ENCODE peak calls at places on chromosome 12, in seven cellular contexts. K, E, X, L, Z, B and A are unnamed samples.

GRCh38 chr12:38124247-38125012 is 192.1 kb upstream of the ALG10B start:
- DNase-seq in B (no peak), K (no peak), L (no peak), E (no peak), X (no peak), Z (no peak), A (no peak)

GRCh38 chr12:102452605-102453004 is 27.8 kb downstream of the IGF1 start:
- DNase-seq in X (no peak), B (no peak), E (no peak), K (no peak), L (no peak), Z (no peak), A (no peak)

GRCh38 chr12:87142346-87142745 is 886.2 kb upstream of the MGAT4C start:
- DNase-seq in L (no peak), X (no peak), Z (no peak), B (no peak), E (no peak), K (no peak), A (no peak)

GRCh38 chr12:12095016-12095415 is 24.3 kb downstream of the BCL2L14 start:
- DNase-seq in E (no peak), L (no peak), K (peak), X (no peak), Z (no peak), B (no peak), A (no peak)

GRCh38 chr12:59403259-59403932 is 192.4 kb upstream of the SLC16A7 start:
- DNase-seq in E (no peak), Z (peak), X (peak), L (peak), K (peak), B (peak), A (no peak)

GRCh38 chr12:64193045-64193444 is 29.1 kb downstream of the KICS2 start:
- DNase-seq in X (no peak), K (no peak), Z (no peak), E (no peak), B (no peak), L (no peak), A (peak)

GRCh38 chr12:16189849-16190248 is 87.6 kb downstream of the SLC15A5 start:
- DNase-seq in K (peak), L (no peak), B (no peak), E (no peak), Z (no peak), X (peak), A (no peak)

GRCh38 chr12:5898874-5899273 is 46.2 kb downstream of the ANO2 start:
- DNase-seq in K (no peak), L (no peak), Z (no peak), X (no peak), E (no peak), B (no peak), A (no peak)

GRCh38 chr12:252634-253033 is 10.0 kb downstream of the SLC6A13 start:
- DNase-seq in B (no peak), X (no peak), L (no peak), Z (no peak), E (no peak), K (no peak), A (no peak)

GRCh38 chr12:86712425-86712843 is 456.2 kb upstream of the MGAT4C start:
- DNase-seq in X (peak), E (no peak), K (peak), B (no peak), L (no peak), Z (no peak), A (no peak)

GRCh38 chr12:47715877-47716548 is 9.3 kb downstream of the ENDOU start:
- DNase-seq in K (no peak), Z (peak), L (no peak), E (no peak), X (no peak), B (no peak), A (no peak)

GRCh38 chr12:105025890-105026289 is 39.8 kb downstream of the NOPCHAP1 start:
- DNase-seq in L (no peak), K (peak), Z (no peak), X (peak), E (no peak), B (no peak), A (no peak)

GRCh38 chr12:11663128-11663527 is 13.7 kb downstream of the ETV6 start:
- DNase-seq in X (no peak), Z (no peak), B (peak), K (no peak), L (no peak), E (no peak), A (no peak)

GRCh38 chr12:1644523-1645438 is 15.8 kb downstream of the WNT5B start:
- DNase-seq in K (peak), Z (no peak), L (no peak), B (peak), E (no peak), X (peak), A (no peak)

GRCh38 chr12:9721394-9722092 is 11.4 kb downstream of the CLECL1 start:
- DNase-seq in Z (no peak), L (no peak), B (no peak), X (no peak), K (peak), E (peak), A (no peak)

GRCh38 chr12:109592905-109593272 is 19.3 kb downstream of the MVK start:
- DNase-seq in X (no peak), Z (no peak), K (no peak), L (no peak), E (no peak), B (no peak), A (no peak)

GRCh38 chr12:9086087-9086486 is 29.6 kb downstream of the A2M start:
- DNase-seq in K (no peak), X (no peak), L (no peak), B (no peak), Z (no peak), E (no peak), A (no peak)

GRCh38 chr12:12645485-12645884 is 33.8 kb downstream of the CREBL2 start:
- DNase-seq in K (peak), Z (no peak), E (no peak), L (peak), X (no peak), B (no peak), A (peak)

GRCh38 chr12:109459247-109459646 is 17.9 kb downstream of the KCTD10 start:
- DNase-seq in K (peak), L (no peak), Z (no peak), E (no peak), B (no peak), X (no peak), A (no peak)

GRCh38 chr12:72673853-72674252 is 401.7 kb downstream of the TRHDE start:
- DNase-seq in X (no peak), E (peak), K (no peak), B (no peak), Z (no peak), L (no peak), A (peak)

GRCh38 chr12:3231399-3231876 is 154.3 kb downstream of the TSPAN9 start:
- DNase-seq in E (no peak), B (peak), X (no peak), Z (no peak), L (no peak), K (no peak), A (no peak)

GRCh38 chr12:96121271-96121711 is 72.9 kb upstream of the ELK3 start:
- DNase-seq in K (peak), B (no peak), L (no peak), X (no peak), Z (no peak), E (peak), A (no peak)

GRCh38 chr12:115891551-115891950 is 385.9 kb downstream of the MED13L start:
- DNase-seq in L (no peak), B (no peak), K (no peak), X (no peak), Z (no peak), E (no peak), A (no peak)

GRCh38 chr12:81340910-81341309 is 263.0 kb downstream of the ACSS3 start:
- DNase-seq in B (no peak), K (no peak), Z (no peak), X (no peak), E (no peak), L (no peak), A (no peak)

GRCh38 chr12:123150804-123151678 is at the start of gene PITPNM2:
- DNase-seq in E (no peak), Z (peak), L (peak), B (peak), K (peak), X (no peak), A (peak)

GRCh38 chr12:100877776-100878175 is 83.2 kb downstream of the ANO4 start:
- DNase-seq in B (no peak), E (no peak), L (no peak), X (no peak), Z (no peak), K (no peak), A (no peak)

GRCh38 chr12:49461221-49461620 is 77.6 kb upstream of the KCNH3 start:
- DNase-seq in X (no peak), L (no peak), E (no peak), Z (no peak), K (no peak), B (no peak), A (no peak)

GRCh38 chr12:111143216-111143756 is 222.9 kb upstream of the MYL2 start:
- DNase-seq in E (no peak), L (no peak), Z (no peak), K (no peak), B (no peak), X (no peak), A (no peak)

GRCh38 chr12:113103756-113104450 is 31.7 kb downstream of the RASAL1 start:
- DNase-seq in Z (no peak), E (no peak), B (no peak), X (no peak), K (no peak), L (peak), A (peak)

GRCh38 chr12:94099191-94099983 is 49.0 kb upstream of the PLXNC1 start:
- DNase-seq in E (no peak), K (no peak), L (no peak), Z (no peak), X (no peak), B (no peak), A (no peak)

GRCh38 chr12:90653051-90653450 is 301.9 kb downstream of the CCER1 start:
- DNase-seq in Z (no peak), L (no peak), X (no peak), K (peak), E (no peak), B (no peak), A (no peak)

GRCh38 chr12:2752676-2753371 is 41.9 kb upstream of the FKBP4 start:
- DNase-seq in B (peak), X (no peak), Z (peak), E (no peak), L (peak), K (peak), A (peak)

GRCh38 chr12:124387510-124387855 is 92.6 kb downstream of the RFLNA start:
- DNase-seq in E (no peak), Z (no peak), X (no peak), L (no peak), K (no peak), B (peak), A (no peak)

GRCh38 chr12:56629459-56630179 is 507 bp downstream of the BAZ2A start:
- DNase-seq in X (no peak), K (no peak), B (peak), L (peak), Z (no peak), E (no peak), A (peak)

GRCh38 chr12:111758120-111758561 is 8.6 kb upstream of the ALDH2 start:
- DNase-seq in L (no peak), Z (no peak), B (peak), X (no peak), E (no peak), K (no peak), A (no peak)

GRCh38 chr12:1217191-1217949 is 226.3 kb downstream of the ERC1 start:
- DNase-seq in B (no peak), L (no peak), X (peak), E (no peak), Z (no peak), K (peak), A (no peak)

GRCh38 chr12:75488553-75488952 is 8.0 kb downstream of the GLIPR1 start:
- DNase-seq in Z (no peak), L (no peak), E (no peak), X (no peak), B (peak), K (peak), A (no peak)
- TF ChIP-seq CTCF in Z (no peak), L (no peak), E (peak), X (peak), B (peak), K (peak), A (peak)

DNA sequence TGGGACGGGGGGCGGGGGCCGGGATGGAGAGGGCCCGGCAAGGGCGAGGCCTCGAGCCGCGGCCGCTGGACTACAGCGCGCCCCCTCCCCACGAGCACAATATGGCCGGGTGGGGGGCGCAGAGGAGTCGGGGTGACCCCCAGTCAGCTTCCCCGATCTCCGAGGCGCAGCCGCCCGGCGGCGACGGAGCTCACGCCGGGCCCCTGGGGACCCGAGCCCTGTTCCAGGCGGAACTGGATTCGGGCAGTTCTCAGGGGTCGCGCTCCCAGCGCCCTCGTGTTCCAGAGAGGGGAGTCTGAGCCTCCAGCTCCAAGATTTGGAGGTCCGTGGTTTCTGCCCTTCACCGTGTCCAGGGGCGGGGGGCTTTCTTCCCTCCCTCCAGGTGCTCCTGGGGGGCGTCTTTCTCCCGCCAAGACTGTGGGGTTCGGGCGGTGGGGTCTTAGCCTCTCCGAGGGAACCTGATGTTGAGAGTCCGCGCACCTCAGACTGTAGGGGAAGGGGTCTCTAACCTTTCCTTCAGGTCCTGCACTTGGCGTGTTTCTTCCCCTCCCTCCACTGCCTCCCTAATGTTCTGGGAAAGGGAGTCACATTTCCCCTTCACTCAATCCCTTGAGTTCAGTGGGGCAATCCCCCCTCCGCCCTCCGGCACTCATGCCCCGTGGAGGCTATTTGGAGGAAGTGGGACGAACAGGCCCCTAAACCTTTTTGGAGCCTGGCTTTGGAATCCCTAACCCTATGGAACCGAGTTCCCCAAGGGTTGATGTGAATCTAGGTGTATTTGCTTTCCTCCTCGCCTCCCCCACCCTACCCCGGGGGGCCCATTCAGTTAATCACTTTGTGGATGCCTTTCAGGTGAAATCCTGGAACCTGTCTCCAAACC is 584 bp downstream of the ACVR1B start:
- DNase-seq in X (no peak), Z (peak), L (peak), E (no peak), B (peak), K (no peak), A (peak)
- TF ChIP-seq CTCF in X (no peak), Z (no peak), L (no peak), E (no peak), B (no peak), K (no peak), A (no peak)

GRCh38 chr12:7937867-7938506 is 2.0 kb upstream of the SLC2A3 start:
- DNase-seq in X (no peak), L (no peak), Z (no peak), E (no peak), B (no peak), K (peak), A (no peak)
- TF ChIP-seq CTCF in X (no peak), L (peak), Z (peak), E (no peak), B (no peak), K (peak), A (peak)

GRCh38 chr12:43869184-43869583 is 33.3 kb downstream of the TMEM117 start:
- DNase-seq in X (no peak), L (no peak), Z (no peak), E (no peak), K (no peak), B (no peak), A (no peak)

GRCh38 chr12:43861847-43862150 is 25.9 kb downstream of the TMEM117 start:
- DNase-seq in L (no peak), X (no peak), B (no peak), K (no peak), E (no peak), Z (no peak), A (no peak)

GRCh38 chr12:43861015-43861846 is 25.4 kb downstream of the TMEM117 start:
- DNase-seq in K (no peak), X (no peak), E (no peak), B (no peak), Z (no peak), L (no peak), A (no peak)

GRCh38 chr12:43858991-43859390 is 23.1 kb downstream of the TMEM117 start:
- DNase-seq in L (no peak), K (no peak), X (no peak), E (no peak), Z (no peak), B (no peak), A (no peak)

GRCh38 chr12:43863770-43864366 is 28.0 kb downstream of the TMEM117 start:
- DNase-seq in X (no peak), E (no peak), L (no peak), B (no peak), Z (no peak), K (no peak), A (no peak)
- TF ChIP-seq CTCF in X (no peak), E (no peak), L (no peak), B (no peak), Z (no peak), K (no peak), A (no peak)

GRCh38 chr12:46676396-46676795 is 149.4 kb downstream of the SLC38A4 start:
- DNase-seq in K (no peak), X (no peak), Z (no peak), L (no peak), E (no peak), B (no peak), A (no peak)

GRCh38 chr12:46679754-46680153 is 146.0 kb downstream of the SLC38A4 start:
- DNase-seq in B (no peak), E (no peak), K (no peak), L (no peak), Z (no peak), X (no peak), A (no peak)

GRCh38 chr12:46678441-46678840 is 147.4 kb downstream of the SLC38A4 start:
- DNase-seq in X (no peak), L (no peak), E (no peak), K (no peak), Z (no peak), B (no peak), A (no peak)

GRCh38 chr12:46676797-46677520 is 148.8 kb downstream of the SLC38A4 start:
- DNase-seq in Z (no peak), K (no peak), L (no peak), E (no peak), X (no peak), B (no peak), A (no peak)

GRCh38 chr12:46677749-46678148 is 148.0 kb downstream of the SLC38A4 start:
- DNase-seq in B (no peak), L (no peak), Z (no peak), X (no peak), E (no peak), K (peak), A (no peak)
- TF ChIP-seq CTCF in B (peak), L (no peak), Z (no peak), X (peak), E (peak), K (peak), A (peak)

DNA sequence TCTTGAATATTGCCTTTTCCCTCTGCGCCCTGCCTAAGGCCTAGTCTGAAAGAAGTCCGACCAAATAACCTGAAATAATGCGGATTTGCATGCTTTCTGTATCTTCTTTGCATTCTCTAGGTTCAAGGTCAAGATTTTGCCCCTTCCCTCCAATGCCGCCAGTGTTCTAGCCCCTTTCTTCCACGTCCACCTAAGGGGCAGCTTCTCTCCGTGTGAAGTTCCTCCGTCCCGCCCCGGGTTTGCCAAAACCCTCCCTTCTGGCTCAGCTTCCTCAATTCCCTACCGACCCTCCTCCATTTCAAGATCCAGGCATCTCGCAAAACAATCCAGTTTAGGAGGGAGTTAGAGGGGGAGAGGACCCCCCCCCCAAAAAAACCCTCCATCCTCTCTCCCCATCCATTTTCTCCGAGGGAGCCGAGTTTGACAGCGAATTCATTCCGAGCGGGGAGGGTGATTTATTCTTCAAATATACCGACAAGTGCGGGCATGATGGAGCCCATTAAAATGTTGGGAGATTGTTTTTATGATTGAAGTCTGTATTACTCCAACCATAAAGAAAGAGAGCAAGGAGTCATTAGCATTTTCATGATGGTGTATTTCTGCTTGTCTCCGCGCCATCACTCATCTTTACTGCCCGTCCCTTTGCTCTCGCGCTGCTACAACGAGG is 20.9 kb upstream of the ATP5MC2 start:
- DNase-seq in Z (no peak), X (no peak), L (no peak), K (no peak), B (no peak), E (no peak), A (no peak)
- TF ChIP-seq CTCF in Z (no peak), X (no peak), L (no peak), K (no peak), B (no peak), E (no peak), A (no peak)